ENCODE peak calls at places on chromosomes 5 and 9, in seven cellular contexts. Q, B, D, O, T, M and H are unnamed samples.

GRCh38 chr5:137345396-137345795 is 153.7 kb downstream of the SPOCK1 start:
- DNase-seq in Q (no peak), B (no peak), D (no peak), O (no peak), T (no peak), M (no peak), H (no peak)

GRCh38 chr5:139676951-139677367 is 28.8 kb downstream of the CXXC5 start:
- DNase-seq in Q (no peak), B (no peak), D (no peak), O (no peak), T (no peak), M (peak; percentile 89), H (no peak)

GRCh38 chr5:69048233-69048632 is 45.6 kb upstream of the SLC30A5 start:
- DNase-seq in Q (no peak), B (no peak), D (no peak), O (no peak), T (no peak), M (no peak), H (peak; percentile 19)

GRCh38 chr5:82815871-82816270 is 261.3 kb downstream of the TMEM167A start:
- DNase-seq in Q (no peak), B (no peak), D (no peak), O (no peak), T (no peak), M (no peak), H (peak; percentile 25)

GRCh38 chr9:87622936-87623335 is 103.0 kb upstream of the CTSL start:
- DNase-seq in Q (no peak), B (no peak), D (no peak), O (no peak), T (no peak), M (no peak), H (peak; percentile 2)

GRCh38 chr5:68344447-68345111 is 129.0 kb downstream of the PIK3R1 start:
- DNase-seq in Q (peak; percentile 68), B (no peak), D (peak; percentile 75), O (no peak), T (peak; percentile 15), M (peak; percentile 56), H (peak; percentile 83)

GRCh38 chr5:52952483-52952882 is 36.7 kb upstream of the ITGA2 start:
- DNase-seq in Q (no peak), B (no peak), D (no peak), O (no peak), T (no peak), M (no peak), H (no peak)

GRCh38 chr9:18229992-18230676 is 243.8 kb upstream of the ADAMTSL1 start:
- DNase-seq in Q (no peak), B (no peak), D (no peak), O (no peak), T (no peak), M (no peak), H (no peak)